ENCODE peak calls at places on chromosome 6, in four cellular contexts. One of them, this sample, is unnamed. For H3K4me1, the result is how much of the 10 kb centered on the place peaks cover.

GRCh38 chr6:147544420-147544819 is 35.9 kb downstream of the SAMD5 start:
- DNase-seq in tibial artery: no peak
- DNase-seq in mucosa of descending colon: no peak
- DNase-seq in heart right ventricle: no peak
- DNase-seq in this sample: no peak

GRCh38 chr6:53264915-53265615 is 83.7 kb downstream of the ELOVL5 start:
- DNase-seq in heart right ventricle: no peak
- DNase-seq in mucosa of descending colon: no peak
- DNase-seq in tibial artery: no peak
- DNase-seq in this sample: no peak

GRCh38 chr6:13927203-13927602 is 2.5 kb downstream of the RNF182 start:
- DNase-seq in tibial artery: no peak
- DNase-seq in heart right ventricle: no peak
- DNase-seq in mucosa of descending colon: no peak
- DNase-seq in this sample: no peak

GRCh38 chr6:142966294-142966693 is 21.3 kb upstream of the HIVEP2 start:
- DNase-seq in tibial artery: no peak
- DNase-seq in mucosa of descending colon: no peak
- DNase-seq in heart right ventricle: no peak
- DNase-seq in this sample: no peak

GRCh38 chr6:91646649-91647048 is 1059.8 kb upstream of the MAP3K7 start:
- DNase-seq in mucosa of descending colon: no peak
- DNase-seq in tibial artery: no peak
- DNase-seq in heart right ventricle: no peak
- DNase-seq in this sample: no peak

GRCh38 chr6:53544050-53544499 is 826 bp downstream of the GCLC start:
- DNase-seq in mucosa of descending colon: peak
- DNase-seq in heart right ventricle: no peak
- DNase-seq in tibial artery: peak
- DNase-seq in this sample: no peak

GRCh38 chr6:33147807-33148666 is 44.2 kb downstream of the COL11A2 start:
- DNase-seq in tibial artery: no peak
- DNase-seq in mucosa of descending colon: peak
- DNase-seq in heart right ventricle: no peak
- DNase-seq in this sample: no peak

GRCh38 chr6:99348220-99348822 is 1.2 kb downstream of the FAXC start:
- DNase-seq in heart right ventricle: no peak
- DNase-seq in tibial artery: no peak
- DNase-seq in mucosa of descending colon: no peak
- DNase-seq in this sample: no peak

GRCh38 chr6:51049983-51050877 is 231.6 kb downstream of the TFAP2B start:
- DNase-seq in tibial artery: no peak
- DNase-seq in mucosa of descending colon: no peak
- DNase-seq in heart right ventricle: no peak
- DNase-seq in this sample: no peak

GRCh38 chr6:159837141-159837490 is 37.0 kb downstream of the PNLDC1 start:
- DNase-seq in mucosa of descending colon: no peak
- DNase-seq in heart right ventricle: no peak
- DNase-seq in tibial artery: no peak
- DNase-seq in this sample: no peak

GRCh38 chr6:150588862-150589499 is 10.7 kb upstream of the PLEKHG1 start:
- DNase-seq in heart right ventricle: no peak
- DNase-seq in tibial artery: no peak
- DNase-seq in mucosa of descending colon: no peak
- DNase-seq in this sample: no peak

GRCh38 chr6:5443491-5443890 is 182.2 kb downstream of the FARS2 start:
- DNase-seq in mucosa of descending colon: no peak
- DNase-seq in heart right ventricle: no peak
- DNase-seq in tibial artery: no peak
- DNase-seq in this sample: no peak

GRCh38 chr6:22205266-22205665 is 91.6 kb downstream of the PRL start:
- DNase-seq in tibial artery: no peak
- DNase-seq in heart right ventricle: no peak
- DNase-seq in mucosa of descending colon: no peak
- DNase-seq in this sample: no peak

GRCh38 chr6:167828325-167828956 is 1.7 kb downstream of the AFDN start:
- DNase-seq in tibial artery: no peak
- DNase-seq in heart right ventricle: no peak
- DNase-seq in mucosa of descending colon: no peak
- DNase-seq in this sample: no peak

GRCh38 chr6:24191346-24191745 is 65.3 kb downstream of the NRSN1 start:
- DNase-seq in heart right ventricle: no peak
- DNase-seq in tibial artery: no peak
- DNase-seq in mucosa of descending colon: no peak
- DNase-seq in this sample: no peak

GRCh38 chr6:166112580-166112979 is 55.1 kb downstream of the TBXT start:
- DNase-seq in tibial artery: no peak
- DNase-seq in heart right ventricle: no peak
- DNase-seq in mucosa of descending colon: no peak
- DNase-seq in this sample: no peak

GRCh38 chr6:46323312-46323965 is 152.7 kb upstream of the ENPP5 start:
- DNase-seq in tibial artery: no peak
- DNase-seq in mucosa of descending colon: no peak
- DNase-seq in heart right ventricle: no peak
- DNase-seq in this sample: no peak

GRCh38 chr6:34273242-34273805 is 24.5 kb upstream of the SMIM29 start:
- DNase-seq in heart right ventricle: peak
- DNase-seq in mucosa of descending colon: no peak
- DNase-seq in tibial artery: peak
- DNase-seq in this sample: peak

GRCh38 chr6:137092018-137092417 is 47.3 kb upstream of the IL20RA start:
- DNase-seq in tibial artery: no peak
- DNase-seq in mucosa of descending colon: peak
- DNase-seq in heart right ventricle: no peak
- DNase-seq in this sample: no peak

GRCh38 chr6:44265843-44266233 is 487 bp upstream of the NFKBIE start:
- DNase-seq in tibial artery: no peak
- DNase-seq in heart right ventricle: no peak
- DNase-seq in mucosa of descending colon: no peak
- DNase-seq in this sample: no peak

GRCh38 chr6:9502991-9503761 is 911.7 kb downstream of the TFAP2A start:
- DNase-seq in tibial artery: no peak
- DNase-seq in mucosa of descending colon: no peak
- DNase-seq in heart right ventricle: no peak
- DNase-seq in this sample: no peak

GRCh38 chr6:107813555-107814194 is 10.4 kb downstream of the SCML4 start:
- DNase-seq in mucosa of descending colon: no peak
- DNase-seq in tibial artery: no peak
- DNase-seq in heart right ventricle: no peak
- DNase-seq in this sample: peak

GRCh38 chr6:34520645-34521462 is 35.3 kb downstream of the SPDEF start:
- DNase-seq in heart right ventricle: no peak
- DNase-seq in tibial artery: no peak
- DNase-seq in mucosa of descending colon: no peak
- DNase-seq in this sample: no peak

GRCh38 chr6:161152904-161153662 is 120.8 kb downstream of the AGPAT4 start:
- DNase-seq in heart right ventricle: no peak
- DNase-seq in tibial artery: no peak
- DNase-seq in mucosa of descending colon: peak
- DNase-seq in this sample: no peak

GRCh38 chr6:24985313-24985712 is 49.6 kb upstream of the RIPOR2 start:
- DNase-seq in mucosa of descending colon: no peak
- DNase-seq in heart right ventricle: no peak
- DNase-seq in tibial artery: no peak
- DNase-seq in this sample: no peak

GRCh38 chr6:137191670-137192069 is 18.2 kb upstream of the IL22RA2 start:
- DNase-seq in heart right ventricle: no peak
- DNase-seq in mucosa of descending colon: no peak
- DNase-seq in tibial artery: no peak
- DNase-seq in this sample: no peak

GRCh38 chr6:53630533-53631269 is 34.9 kb downstream of the KLHL31 start:
- DNase-seq in mucosa of descending colon: peak
- DNase-seq in heart right ventricle: no peak
- DNase-seq in tibial artery: no peak
- DNase-seq in this sample: no peak

GRCh38 chr6:109450801-109451200 is 4.8 kb downstream of the MICAL1 start:
- DNase-seq in heart right ventricle: no peak
- DNase-seq in tibial artery: no peak
- DNase-seq in mucosa of descending colon: no peak
- DNase-seq in this sample: no peak

GRCh38 chr6:13729891-13730290 is 18.3 kb upstream of the RANBP9 start:
- DNase-seq in tibial artery: no peak
- DNase-seq in heart right ventricle: no peak
- DNase-seq in mucosa of descending colon: no peak
- DNase-seq in this sample: no peak

GRCh38 chr6:110039996-110040383 is 61.9 kb downstream of the GPR6 start:
- DNase-seq in heart right ventricle: no peak
- DNase-seq in mucosa of descending colon: peak
- DNase-seq in tibial artery: no peak
- DNase-seq in this sample: no peak

GRCh38 chr6:70547313-70547712 is 19.4 kb upstream of the SDHAF4 start:
- DNase-seq in tibial artery: no peak
- DNase-seq in heart right ventricle: no peak
- DNase-seq in mucosa of descending colon: no peak
- DNase-seq in this sample: no peak

GRCh38 chr6:102229271-102229670 is 835.8 kb downstream of the GRIK2 start:
- DNase-seq in mucosa of descending colon: no peak
- DNase-seq in heart right ventricle: no peak
- DNase-seq in tibial artery: no peak
- DNase-seq in this sample: no peak

GRCh38 chr6:24394777-24395437 is 7.8 kb upstream of the MRS2 start:
- DNase-seq in tibial artery: no peak
- DNase-seq in heart right ventricle: no peak
- DNase-seq in mucosa of descending colon: no peak
- DNase-seq in this sample: no peak

DNA sequence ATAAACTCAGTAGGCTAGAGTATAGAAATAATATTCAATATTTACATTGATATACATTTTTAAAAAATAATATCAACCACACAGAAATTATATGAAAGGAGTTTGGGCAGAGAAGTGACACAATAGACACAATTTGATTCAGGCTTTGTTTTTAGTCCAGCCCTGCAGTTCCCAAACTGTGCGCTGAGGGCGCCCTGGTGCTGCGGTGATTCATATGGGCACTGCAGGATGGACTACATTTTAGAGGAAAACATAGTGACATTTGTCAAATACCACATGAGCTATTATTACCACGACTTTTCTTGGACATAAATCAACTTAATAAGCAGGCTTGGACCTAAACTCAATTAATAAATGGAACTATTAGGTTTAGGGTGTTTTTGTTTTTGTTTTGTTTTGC is 364.3 kb upstream of the ID4 start:
- DNase-seq in mucosa of descending colon: peak
- DNase-seq in heart right ventricle: no peak
- DNase-seq in tibial artery: no peak
- DNase-seq in this sample: no peak
- TF ChIP-seq CTCF in mucosa of descending colon: no peak
- TF ChIP-seq CTCF in heart right ventricle: no peak
- TF ChIP-seq CTCF in tibial artery: no peak
- TF ChIP-seq CTCF in this sample: no peak

DNA sequence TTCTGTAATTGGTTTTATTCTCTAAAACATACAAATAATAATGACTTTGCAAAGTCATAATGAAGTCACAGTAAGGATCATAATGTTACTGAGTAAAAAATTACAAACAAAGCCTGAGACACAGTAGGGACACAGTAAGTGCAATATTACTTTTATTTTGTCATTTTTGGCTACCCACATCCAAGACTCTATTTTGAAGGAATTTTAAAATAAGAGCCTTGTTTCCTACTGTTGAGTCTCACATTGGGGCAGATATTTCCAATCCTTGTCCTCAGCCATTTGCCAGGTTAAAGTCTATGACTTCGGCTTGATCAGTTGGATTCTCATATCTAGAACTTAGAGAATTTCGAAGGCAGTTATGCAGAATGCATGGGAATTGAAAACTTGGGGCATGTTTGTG is 10.8 kb upstream of the RHAG start:
- DNase-seq in mucosa of descending colon: no peak
- DNase-seq in heart right ventricle: no peak
- DNase-seq in tibial artery: no peak
- DNase-seq in this sample: no peak
- H3K4me1 ChIP-seq in mucosa of descending colon: under half
- H3K4me1 ChIP-seq in heart right ventricle: under half
- H3K4me1 ChIP-seq in tibial artery: under half
- H3K4me1 ChIP-seq in this sample: under half

GRCh38 chr6:131951576-131952230 is 531 bp upstream of the CCN2 start:
- DNase-seq in heart right ventricle: no peak
- DNase-seq in tibial artery: no peak
- DNase-seq in mucosa of descending colon: no peak
- DNase-seq in this sample: no peak
- H3K4me3 ChIP-seq in heart right ventricle: peak
- H3K4me3 ChIP-seq in tibial artery: peak
- H3K4me3 ChIP-seq in mucosa of descending colon: peak
- H3K4me3 ChIP-seq in this sample: peak

GRCh38 chr6:15410126-15410391 is 164.2 kb downstream of the JARID2 start:
- DNase-seq in heart right ventricle: no peak
- DNase-seq in mucosa of descending colon: no peak
- DNase-seq in tibial artery: no peak
- DNase-seq in this sample: no peak
- TF ChIP-seq CTCF in heart right ventricle: no peak
- TF ChIP-seq CTCF in mucosa of descending colon: no peak
- TF ChIP-seq CTCF in tibial artery: no peak
- TF ChIP-seq CTCF in this sample: no peak

DNA sequence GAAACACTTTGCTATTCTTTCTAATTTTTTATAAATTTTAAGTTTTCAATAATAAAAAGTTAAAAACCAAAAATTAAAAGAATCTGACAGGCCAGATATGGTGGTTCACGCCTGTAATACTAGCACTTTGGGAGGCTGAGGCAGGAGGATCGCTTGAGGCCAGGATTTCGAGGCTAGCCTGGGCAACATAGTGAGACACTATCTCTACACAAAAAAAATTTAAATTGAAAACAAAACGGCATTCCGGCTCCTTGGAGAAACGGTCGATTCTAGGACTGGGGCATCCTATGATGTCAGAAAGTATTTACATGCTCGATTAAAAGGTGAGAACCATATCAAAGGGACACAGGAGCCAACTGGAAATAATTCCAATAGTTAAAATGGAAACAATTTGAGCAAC is 21.1 kb downstream of the HLA-E start:
- DNase-seq in mucosa of descending colon: no peak
- DNase-seq in tibial artery: no peak
- DNase-seq in heart right ventricle: no peak
- DNase-seq in this sample: no peak
- H3K4me1 ChIP-seq in mucosa of descending colon: under half
- H3K4me1 ChIP-seq in tibial artery: under half
- H3K4me1 ChIP-seq in heart right ventricle: half or more
- H3K4me1 ChIP-seq in this sample: under half

GRCh38 chr6:138678168-138678567 is 95.4 kb upstream of the CCDC28A start:
- DNase-seq in mucosa of descending colon: no peak
- DNase-seq in heart right ventricle: no peak
- DNase-seq in tibial artery: no peak
- DNase-seq in this sample: no peak

GRCh38 chr6:138685781-138686180 is 87.8 kb upstream of the CCDC28A start:
- DNase-seq in tibial artery: no peak
- DNase-seq in mucosa of descending colon: no peak
- DNase-seq in heart right ventricle: no peak
- DNase-seq in this sample: no peak

GRCh38 chr6:138680085-138680484 is 93.5 kb upstream of the CCDC28A start:
- DNase-seq in tibial artery: no peak
- DNase-seq in heart right ventricle: no peak
- DNase-seq in mucosa of descending colon: no peak
- DNase-seq in this sample: no peak

GRCh38 chr6:138685257-138685656 is 88.3 kb upstream of the CCDC28A start:
- DNase-seq in tibial artery: no peak
- DNase-seq in mucosa of descending colon: no peak
- DNase-seq in heart right ventricle: no peak
- DNase-seq in this sample: no peak

GRCh38 chr6:138682722-138683521 is 90.6 kb upstream of the CCDC28A start:
- DNase-seq in heart right ventricle: peak
- DNase-seq in tibial artery: no peak
- DNase-seq in mucosa of descending colon: no peak
- DNase-seq in this sample: no peak
- H3K4me3 ChIP-seq in heart right ventricle: no peak
- H3K4me3 ChIP-seq in tibial artery: peak
- H3K4me3 ChIP-seq in mucosa of descending colon: no peak
- H3K4me3 ChIP-seq in this sample: no peak

GRCh38 chr6:63745784-63746183 is 110.2 kb downstream of the PHF3 start:
- DNase-seq in heart right ventricle: no peak
- DNase-seq in mucosa of descending colon: no peak
- DNase-seq in tibial artery: no peak
- DNase-seq in this sample: no peak
- TF ChIP-seq CTCF in heart right ventricle: no peak
- TF ChIP-seq CTCF in mucosa of descending colon: no peak
- TF ChIP-seq CTCF in tibial artery: no peak
- TF ChIP-seq CTCF in this sample: no peak